ENCODE peak calls at places on chromosomes 1 and 21, in nine cellular contexts. I is tibial nerve, E is Peyer's patch, O is fibroblast of lung, D is tibial artery, X is H9, V is mammary epithelial cell, W is ovary, L is psoas muscle. Q is an unnamed sample.

GRCh38 chr1:101190441-101190840 is 46.4 kb upstream of the S1PR1 start:
- DNase-seq in D (no peak), L (no peak), V (peak; percentile 16), I (no peak), O (no peak), X (no peak), E (no peak), W (no peak), Q (no peak)

GRCh38 chr21:37367301-37367757 is 756 bp downstream of the DYRK1A start:
- DNase-seq in I (no peak), W (no peak), D (no peak), L (peak; percentile 61), E (no peak), X (no peak), V (no peak), O (no peak), Q (no peak)

GRCh38 chr1:220902916-220903315 is 23.7 kb downstream of the HLX start:
- DNase-seq in E (no peak), W (no peak), L (no peak), V (no peak), I (no peak), D (no peak), X (no peak), O (no peak), Q (no peak)

GRCh38 chr1:202130275-202130646 is 7.5 kb downstream of the GPR37L1 start:
- DNase-seq in W (peak; percentile 49), I (no peak), X (no peak), L (no peak), V (no peak), O (no peak), D (no peak), E (no peak), Q (no peak)

GRCh38 chr21:25171438-25171837 is 435.8 kb downstream of the MRPL39 start:
- DNase-seq in O (peak; percentile 62), E (no peak), I (no peak), V (no peak), D (no peak), L (no peak), W (no peak), X (no peak), Q (peak; percentile 3)

GRCh38 chr1:235295902-235296350 is 32.1 kb downstream of the ARID4B start:
- DNase-seq in L (no peak), D (no peak), W (no peak), I (no peak), O (peak; percentile 45), X (no peak), E (no peak), V (peak; percentile 81), Q (no peak)

GRCh38 chr21:31566611-31567010 is 92.9 kb upstream of the SOD1 start:
- DNase-seq in L (no peak), W (no peak), V (no peak), X (no peak), D (no peak), I (no peak), E (no peak), O (no peak), Q (no peak)

GRCh38 chr1:224726783-224727182 is 110.7 kb downstream of the CNIH3 start:
- DNase-seq in X (no peak), V (peak; percentile 96), W (no peak), E (peak; percentile 57), L (no peak), D (peak; percentile 88), I (no peak), O (peak; percentile 97), Q (no peak)

GRCh38 chr1:156409424-156409823 is 40.4 kb downstream of the RHBG start:
- DNase-seq in O (no peak), E (no peak), L (no peak), X (no peak), D (no peak), I (no peak), W (no peak), V (no peak), Q (no peak)

GRCh38 chr21:37208741-37209225 is 58.4 kb downstream of the VPS26C start:
- DNase-seq in L (no peak), X (no peak), W (no peak), E (no peak), O (no peak), I (no peak), V (no peak), D (no peak), Q (no peak)

GRCh38 chr1:244988521-244988920 is 124.2 kb upstream of the HNRNPU start:
- DNase-seq in L (no peak), V (no peak), X (no peak), D (no peak), O (no peak), W (no peak), I (no peak), E (no peak), Q (no peak)

GRCh38 chr1:109632671-109633346 is 13.2 kb downstream of the AMPD2 start:
- DNase-seq in X (peak; percentile 26), O (no peak), E (peak; percentile 49), L (no peak), V (no peak), I (no peak), W (peak; percentile 53), D (no peak), Q (peak; percentile 70)

GRCh38 chr1:229841230-229841629 is 215.2 kb downstream of the URB2 start:
- DNase-seq in L (no peak), V (peak; percentile 93), X (no peak), O (no peak), W (no peak), I (no peak), D (no peak), E (no peak), Q (peak; percentile 21)

GRCh38 chr1:165686121-165686970 is 12.0 kb downstream of the ALDH9A1 start:
- DNase-seq in E (peak; percentile 53), V (no peak), I (no peak), O (no peak), D (no peak), L (no peak), W (no peak), X (peak; percentile 34), Q (peak; percentile 45)

GRCh38 chr1:227939791-227940771 is 7.7 kb downstream of the WNT9A start:
- DNase-seq in D (peak; percentile 14), I (peak; percentile 6), L (no peak), O (no peak), W (peak; percentile 13), E (peak; percentile 41), X (no peak), V (no peak), Q (no peak)

GRCh38 chr1:8956461-8957349 is 11.0 kb downstream of the CA6 start:
- DNase-seq in V (no peak), O (no peak), I (no peak), W (no peak), L (no peak), D (no peak), X (no peak), E (no peak), Q (no peak)

GRCh38 chr1:8950309-8950708 is 4.6 kb downstream of the CA6 start:
- DNase-seq in L (no peak), O (no peak), X (no peak), W (no peak), I (no peak), D (no peak), V (no peak), E (no peak), Q (no peak)

GRCh38 chr1:8951246-8951645 is 5.6 kb downstream of the CA6 start:
- DNase-seq in L (no peak), W (no peak), E (no peak), I (no peak), D (no peak), V (no peak), O (no peak), X (no peak), Q (no peak)

GRCh38 chr1:8955367-8955766 is 9.7 kb downstream of the CA6 start:
- DNase-seq in E (no peak), O (no peak), D (no peak), V (no peak), L (no peak), W (peak; percentile 21), I (no peak), X (no peak), Q (no peak)
- H3K4me1 ChIP-seq in E (no peaks in the 10 kb centered on the region), O (no peaks in the 10 kb centered on the region), D (no peaks in the 10 kb centered on the region), V (no peaks in the 10 kb centered on the region), L (no peaks in the 10 kb centered on the region), W (no peaks in the 10 kb centered on the region), I (no peaks in the 10 kb centered on the region), X (peaks cover 2% of the 10 kb centered on the region), Q (no peaks in the 10 kb centered on the region)

DNA sequence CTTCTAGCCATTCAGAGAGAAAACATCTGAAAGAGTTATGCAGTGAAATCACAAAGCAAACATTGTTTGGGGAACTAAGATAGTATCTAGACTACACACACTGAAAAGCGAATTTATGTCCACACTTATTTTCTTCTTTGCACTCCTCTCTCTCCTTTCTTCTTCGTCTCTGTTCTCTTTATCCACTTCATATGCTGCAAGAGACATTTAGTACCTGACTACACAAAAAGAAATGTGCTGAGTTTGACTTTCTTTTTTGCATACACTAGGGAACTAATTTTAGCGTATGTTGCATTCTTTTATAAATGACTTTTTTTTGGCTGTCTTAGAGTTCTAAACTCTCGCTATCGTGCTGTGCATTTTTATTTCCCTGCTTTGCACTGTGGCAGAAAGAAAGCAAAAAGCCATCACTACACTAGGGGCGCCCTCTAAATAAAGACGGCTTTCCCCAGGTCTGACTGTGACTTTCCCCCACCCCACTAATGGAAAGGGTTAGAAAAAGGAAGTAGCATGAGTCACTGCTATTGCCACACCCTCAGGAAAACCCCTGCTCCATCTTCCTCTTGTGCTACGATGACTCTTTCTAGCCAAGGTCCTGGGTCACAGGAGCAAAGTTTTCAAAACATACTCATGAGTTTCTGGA is 65.7 kb downstream of the MAP3K7CL start:
- DNase-seq in W (peak; percentile 41), D (peak; percentile 63), I (no peak), X (no peak), E (peak; percentile 80), L (no peak), O (peak; percentile 95), V (peak; percentile 91), Q (peak; percentile 95)
- H3K4me1 ChIP-seq in W (peaks cover 5% of the 10 kb centered on the region), D (peaks cover 26% of the 10 kb centered on the region), I (peaks cover 34% of the 10 kb centered on the region), X (no peaks in the 10 kb centered on the region), E (no peaks in the 10 kb centered on the region), L (no peaks in the 10 kb centered on the region), O (peaks cover 7% of the 10 kb centered on the region), V (peaks cover 15% of the 10 kb centered on the region), Q (peaks cover 14% of the 10 kb centered on the region)

GRCh38 chr1:64540265-64540791 is 70.4 kb downstream of the CACHD1 start:
- DNase-seq in E (no peak), V (no peak), L (no peak), W (no peak), D (no peak), I (no peak), O (peak; percentile 51), X (no peak), Q (peak; percentile 91)
- H3K4me1 ChIP-seq in E (no peaks in the 10 kb centered on the region), V (no peaks in the 10 kb centered on the region), L (peaks cover 14% of the 10 kb centered on the region), W (peaks cover 23% of the 10 kb centered on the region), D (peaks cover 20% of the 10 kb centered on the region), I (peaks cover 45% of the 10 kb centered on the region), O (peaks cover 4% of the 10 kb centered on the region), X (peaks cover 21% of the 10 kb centered on the region), Q (peaks cover 79% of the 10 kb centered on the region)

DNA sequence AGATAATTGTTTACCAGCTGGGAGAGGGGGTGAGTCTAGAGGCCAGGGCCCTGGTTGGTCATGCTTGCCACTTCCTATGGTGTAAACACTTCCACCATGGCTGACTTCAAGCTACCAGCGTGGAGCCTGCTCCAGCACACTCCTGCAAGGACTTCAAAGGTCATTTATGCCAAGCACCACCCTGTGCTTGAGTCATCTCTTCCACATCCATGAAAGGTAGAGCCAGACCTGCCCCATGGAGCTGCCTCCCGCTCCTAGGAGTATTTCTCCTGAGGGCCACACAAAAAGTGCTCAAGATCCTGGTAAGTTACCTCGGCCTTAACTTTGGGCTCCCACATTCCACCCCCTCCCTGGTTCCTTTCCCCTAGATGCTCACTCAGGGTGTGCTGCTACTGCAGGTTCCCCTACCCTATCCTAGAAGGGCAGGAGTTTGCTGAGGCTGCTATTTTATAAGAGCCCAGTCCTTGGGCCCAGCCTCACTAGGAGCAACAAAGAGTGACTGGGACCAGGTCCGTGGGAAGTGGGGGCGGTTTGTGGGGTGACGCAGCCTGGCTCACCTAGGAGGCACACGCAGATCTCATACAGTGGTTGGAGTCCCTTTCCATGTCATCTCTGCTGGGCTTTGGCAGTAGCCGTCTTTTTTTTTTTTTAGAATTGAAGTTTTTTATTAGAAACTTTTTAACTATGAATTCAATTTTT is 2.4 kb downstream of the RAB7B start:
- DNase-seq in I (no peak), E (no peak), O (no peak), X (peak; percentile 22), W (no peak), D (no peak), L (no peak), V (peak; percentile 42), Q (no peak)
- H3K4me1 ChIP-seq in I (peaks cover 34% of the 10 kb centered on the region), E (no peaks in the 10 kb centered on the region), O (peaks cover 19% of the 10 kb centered on the region), X (no peaks in the 10 kb centered on the region), W (peaks cover 11% of the 10 kb centered on the region), D (peaks cover 33% of the 10 kb centered on the region), L (peaks cover 32% of the 10 kb centered on the region), V (peaks cover 52% of the 10 kb centered on the region), Q (peaks cover 4% of the 10 kb centered on the region)